ENCODE peak calls at places on chromosomes 6 and 20, in six cellular contexts. C, J, Q, N, O and T are unnamed samples.

GRCh38 chr6:125658759-125659431 is 90.5 kb upstream of the HEY2 start:
- DNase-seq in N (no peak), Q (no peak), J (no peak), O (no peak), C (no peak), T (no peak)

GRCh38 chr6:46410330-46410953 is 80.8 kb downstream of the RCAN2 start:
- DNase-seq in Q (peak; percentile 32), J (peak; percentile 11), O (peak; percentile 32), C (peak; percentile 62), N (peak; percentile 63), T (peak; percentile 49)

GRCh38 chr6:134240664-134241431 is 77.1 kb downstream of the SGK1 start:
- DNase-seq in O (no peak), Q (no peak), N (peak; percentile 34), C (no peak), J (no peak), T (no peak)

GRCh38 chr6:136408205-136408604 is 118.6 kb upstream of the BCLAF1 start:
- DNase-seq in N (no peak), Q (no peak), C (peak; percentile 39), O (no peak), J (no peak), T (no peak)

GRCh38 chr6:114007451-114007953 is 36.6 kb upstream of the HDAC2 start:
- DNase-seq in Q (peak; percentile 93), C (peak; percentile 79), J (no peak), O (no peak), N (no peak), T (no peak)

GRCh38 chr20:62536731-62537401 is 61.1 kb upstream of the GATA5 start:
- DNase-seq in N (no peak), Q (no peak), C (no peak), O (no peak), J (no peak), T (peak; percentile 82)

GRCh38 chr20:11247059-11247630 is 573.3 kb upstream of the JAG1 start:
- DNase-seq in N (no peak), C (no peak), Q (no peak), J (peak; percentile 27), O (no peak), T (no peak)

GRCh38 chr6:142728367-142728766 is 216.6 kb downstream of the HIVEP2 start:
- DNase-seq in N (no peak), O (no peak), Q (no peak), C (no peak), J (no peak), T (peak; percentile 54)

GRCh38 chr6:142088858-142089216 is 43.9 kb upstream of the GJE1 start:
- DNase-seq in Q (no peak), O (no peak), C (peak; percentile 17), N (no peak), J (peak; percentile 88), T (peak; percentile 74)

GRCh38 chr20:48294196-48294595 is 508.9 kb upstream of the SULF2 start:
- DNase-seq in O (no peak), N (peak; percentile 12), J (no peak), C (peak; percentile 37), Q (no peak), T (no peak)

GRCh38 chr6:133193396-133193795 is 47.8 kb upstream of the EYA4 start:
- DNase-seq in J (no peak), C (no peak), Q (no peak), N (no peak), O (no peak), T (no peak)

GRCh38 chr20:33524261-33524660 is 34.4 kb downstream of the CBFA2T2 start:
- DNase-seq in Q (no peak), O (no peak), J (no peak), N (no peak), C (no peak), T (no peak)

GRCh38 chr6:160921095-160921494 is 70.5 kb upstream of the MAP3K4 start:
- DNase-seq in J (no peak), O (no peak), C (no peak), N (no peak), Q (no peak), T (no peak)

GRCh38 chr20:59403261-59403961 is 103.0 kb downstream of the EDN3 start:
- DNase-seq in J (peak; percentile 87), Q (peak; percentile 33), N (peak; percentile 39), O (no peak), C (peak; percentile 52), T (peak; percentile 79)

GRCh38 chr6:41053056-41053455 is at the start of gene APOBEC2:
- DNase-seq in N (no peak), J (peak; percentile 17), Q (no peak), O (no peak), C (no peak), T (no peak)

GRCh38 chr6:54846243-54846856 is at the start of gene FAM83B:
- DNase-seq in C (no peak), O (peak; percentile 61), N (no peak), Q (no peak), J (peak; percentile 71), T (peak; percentile 86)

GRCh38 chr20:12816009-12816408 is 192.8 kb upstream of the SPTLC3 start:
- DNase-seq in J (no peak), N (no peak), Q (no peak), O (no peak), C (no peak), T (no peak)

GRCh38 chr20:25310268-25310920 is 62.5 kb downstream of the PYGB start:
- DNase-seq in J (peak; percentile 30), N (peak; percentile 39), Q (peak; percentile 87), C (peak; percentile 92), O (peak; percentile 73), T (peak; percentile 91)

GRCh38 chr6:151806757-151807512 is 547 bp upstream of the ESR1 start:
- DNase-seq in C (no peak), O (no peak), J (no peak), Q (peak; percentile 25), N (no peak), T (peak; percentile 5)

GRCh38 chr6:82068721-82069120 is 178.8 kb downstream of the IBTK start:
- DNase-seq in O (no peak), Q (no peak), J (no peak), N (no peak), C (no peak), T (no peak)

GRCh38 chr20:44610313-44610965 is 28.1 kb downstream of the PKIG start:
- DNase-seq in Q (peak; percentile 43), J (no peak), O (no peak), C (no peak), N (peak; percentile 68), T (no peak)

GRCh38 chr6:104201557-104201956 is 658.2 kb downstream of the HACE1 start:
- DNase-seq in N (no peak), Q (no peak), J (no peak), C (peak; percentile 3), O (no peak), T (no peak)

GRCh38 chr6:169020821-169021220 is 232.8 kb downstream of the THBS2 start:
- DNase-seq in C (no peak), O (no peak), J (no peak), Q (no peak), N (no peak), T (no peak)

GRCh38 chr6:169023161-169023874 is 230.3 kb downstream of the THBS2 start:
- DNase-seq in O (no peak), J (no peak), C (no peak), N (no peak), Q (no peak), T (no peak)

GRCh38 chr6:169024047-169024660 is 229.5 kb downstream of the THBS2 start:
- DNase-seq in Q (no peak), C (no peak), N (no peak), J (no peak), O (no peak), T (no peak)

GRCh38 chr6:169019727-169020491 is 233.7 kb downstream of the THBS2 start:
- DNase-seq in N (no peak), C (peak; percentile 28), J (peak; percentile 19), O (no peak), Q (no peak), T (no peak)

DNA sequence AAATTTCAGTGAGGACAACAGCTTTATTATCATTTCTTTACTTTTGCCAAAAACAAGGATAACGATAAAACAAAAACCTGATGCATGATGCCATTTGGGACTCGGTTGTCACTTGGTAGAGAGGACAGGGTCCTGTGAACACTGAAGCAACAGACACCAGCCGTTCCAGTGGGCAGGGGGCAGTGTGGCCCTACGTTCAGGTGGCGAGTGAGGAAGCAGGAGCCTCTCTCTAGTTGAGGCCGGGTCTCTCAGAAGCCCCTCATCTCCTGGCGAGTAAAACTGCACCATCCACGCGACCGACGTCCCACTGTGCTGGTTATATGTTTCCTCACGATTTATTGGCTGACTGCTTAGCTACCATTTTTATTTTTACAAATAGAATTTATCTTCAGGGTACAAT is 231.6 kb downstream of the THBS2 start:
- DNase-seq in J (peak; percentile 20), C (no peak), Q (no peak), O (no peak), N (no peak), T (no peak)
- TF ChIP-seq CTCF in J (peak; percentile 35), C (peak; percentile 27), Q (no peak), O (no peak), N (no peak), T (no peak)

DNA sequence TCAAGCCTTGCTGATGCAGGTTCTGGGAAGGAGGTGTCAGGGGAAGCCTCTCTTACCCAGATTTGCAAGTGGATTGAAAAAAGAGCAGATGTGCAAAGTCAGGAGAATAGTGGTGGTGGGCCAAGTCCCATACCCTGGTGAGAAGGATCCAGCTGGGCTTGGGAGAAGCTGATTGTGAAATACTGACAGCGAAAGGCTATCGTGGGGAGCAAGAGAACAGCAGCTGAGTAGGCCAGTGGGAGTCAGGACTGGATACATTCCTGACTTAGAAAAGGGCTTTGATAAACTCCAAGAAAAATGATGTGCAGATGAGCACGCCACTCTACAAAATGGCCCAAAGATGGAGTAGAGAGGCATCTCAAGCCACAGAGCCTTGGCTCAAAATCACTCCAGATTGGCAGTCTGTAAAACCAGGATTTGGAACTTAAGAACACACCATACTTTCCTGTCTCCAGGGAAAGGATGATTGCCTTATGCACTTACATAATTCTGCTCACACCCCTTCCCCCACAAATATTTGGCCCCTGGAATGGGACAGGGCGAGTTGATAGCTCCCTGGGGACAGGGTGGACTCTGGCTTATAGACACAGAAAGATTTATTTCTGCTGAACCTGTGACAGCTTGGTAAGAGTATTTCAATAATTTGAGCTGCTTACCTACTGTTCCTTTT is 578.7 kb downstream of the MAFB start:
- DNase-seq in J (no peak), C (no peak), N (no peak), Q (no peak), O (no peak), T (no peak)
- H3K9me3 ChIP-seq in J (no peaks in the 10 kb centered on the region), C (peaks cover 22% of the 10 kb centered on the region), N (no peaks in the 10 kb centered on the region), Q (no peaks in the 10 kb centered on the region), O (no peaks in the 10 kb centered on the region), T (no peaks in the 10 kb centered on the region)

GRCh38 chr6:117265425-117266266 is at the start of gene VGLL2:
- DNase-seq in J (peak; percentile 87), O (no peak), N (no peak), Q (peak; percentile 23), C (no peak), T (peak; percentile 74)
- TF ChIP-seq EZH2phosphoT487 in J (no peak), O (no peak), N (no peak), Q (no peak), C (no peak), T (no peak)

GRCh38 chr6:63452117-63452516 is 120.2 kb upstream of the LOC128125822 start:
- DNase-seq in C (no peak), Q (no peak), N (no peak), J (no peak), O (no peak), T (peak; percentile 65)
- TF ChIP-seq CTCF in C (no peak), Q (no peak), N (no peak), J (no peak), O (no peak), T (no peak)